ENCODE peak calls at places on chromosomes 16 and 17, in five cellular contexts. K, N, L, V and S are unnamed samples.

GRCh38 chr16:12260647-12261262 is 284.2 kb downstream of the SNX29 start:
- DNase-seq in N (no peak), K (peak), L (no peak), V (no peak), S (peak)

GRCh38 chr17:55451758-55452468 is 30.3 kb upstream of the MMD start:
- DNase-seq in V (no peak), N (no peak), K (peak), L (no peak), S (peak)

GRCh38 chr16:31333686-31334649 is 21.0 kb upstream of the ITGAX start:
- DNase-seq in V (no peak), L (peak), N (no peak), K (no peak), S (no peak)

GRCh38 chr17:52096056-52096455 is 62.5 kb downstream of the CA10 start:
- DNase-seq in N (no peak), K (no peak), V (no peak), L (no peak), S (no peak)

GRCh38 chr16:57889522-57889921 is 81.4 kb downstream of the CNGB1 start:
- DNase-seq in V (no peak), L (no peak), N (no peak), K (no peak), S (no peak)

GRCh38 chr17:7042507-7043194 is 1.2 kb downstream of the SLC16A11 start:
- DNase-seq in K (no peak), L (no peak), N (no peak), V (no peak), S (no peak)

GRCh38 chr17:55783684-55784245 is 32.9 kb downstream of the PCTP start:
- DNase-seq in V (no peak), K (peak), L (no peak), N (peak), S (peak)

GRCh38 chr16:69417537-69418199 is 6.8 kb upstream of the CYB5B start:
- DNase-seq in K (no peak), V (no peak), N (no peak), L (no peak), S (peak)

GRCh38 chr17:59365383-59365981 is 34.0 kb downstream of the YPEL2 start:
- DNase-seq in L (peak), K (no peak), V (no peak), N (peak), S (no peak)

GRCh38 chr16:56514845-56515244 is 5.0 kb downstream of the BBS2 start:
- DNase-seq in N (no peak), V (no peak), K (peak), L (no peak), S (no peak)

GRCh38 chr17:46212634-46213435 is 19.6 kb upstream of the KANSL1 start:
- DNase-seq in N (peak), L (peak), V (peak), K (peak), S (peak)

GRCh38 chr17:33647976-33648375 is 354.9 kb upstream of the ASIC2 start:
- DNase-seq in K (peak), V (no peak), L (peak), N (peak), S (no peak)

GRCh38 chr17:9080296-9080914 is 59.1 kb downstream of the NTN1 start:
- DNase-seq in K (no peak), L (no peak), N (no peak), V (no peak), S (no peak)

GRCh38 chr17:83175551-83176271 is 96.3 kb downstream of the METRNL start:
- DNase-seq in L (peak), K (no peak), V (no peak), N (no peak), S (no peak)
- TF ChIP-seq CTCF in L (no peak), K (no peak), V (no peak), N (no peak), S (no peak)

GRCh38 chr16:84982434-84982833 is 28.9 kb downstream of the ZDHHC7 start:
- DNase-seq in V (no peak), N (no peak), K (no peak), L (no peak), S (no peak)

GRCh38 chr16:84986102-84986501 is 25.2 kb downstream of the ZDHHC7 start:
- DNase-seq in N (no peak), V (no peak), L (no peak), K (no peak), S (no peak)

GRCh38 chr16:84986879-84987278 is 24.5 kb downstream of the ZDHHC7 start:
- DNase-seq in L (no peak), N (no peak), K (no peak), V (no peak), S (no peak)

GRCh38 chr16:84983308-84983707 is 28.0 kb downstream of the ZDHHC7 start:
- DNase-seq in V (no peak), K (no peak), N (no peak), L (no peak), S (no peak)

GRCh38 chr16:84985079-84986065 is 26.0 kb downstream of the ZDHHC7 start:
- DNase-seq in L (no peak), V (no peak), K (peak), N (peak), S (peak)
- H3K4me3 ChIP-seq in L (no peak), V (no peak), K (no peak), N (no peak), S (no peak)

DNA sequence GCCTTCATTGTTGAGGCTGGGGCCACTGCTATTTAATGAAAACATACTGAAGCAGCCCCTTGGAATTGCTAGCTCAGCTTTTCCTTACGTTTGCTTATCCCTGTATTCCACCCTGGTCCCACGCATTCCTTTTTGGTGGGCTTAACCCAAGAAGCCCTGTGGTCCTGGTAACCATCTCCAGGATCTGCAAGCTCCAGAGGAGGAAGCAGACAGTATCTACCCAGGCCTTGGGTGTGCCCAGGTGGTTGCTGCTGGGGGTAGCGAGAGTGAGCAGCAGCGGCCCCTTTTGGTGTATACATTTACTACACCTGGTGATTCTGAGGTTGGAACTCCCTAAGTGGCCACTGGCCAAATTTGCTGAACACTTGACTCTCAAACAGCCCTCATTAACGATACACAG is 97.7 kb downstream of the CBLN1 start:
- DNase-seq in V (no peak), N (no peak), K (peak), L (peak), S (no peak)
- TF ChIP-seq CTCF in V (peak), N (no peak), K (peak), L (peak), S (peak)

DNA sequence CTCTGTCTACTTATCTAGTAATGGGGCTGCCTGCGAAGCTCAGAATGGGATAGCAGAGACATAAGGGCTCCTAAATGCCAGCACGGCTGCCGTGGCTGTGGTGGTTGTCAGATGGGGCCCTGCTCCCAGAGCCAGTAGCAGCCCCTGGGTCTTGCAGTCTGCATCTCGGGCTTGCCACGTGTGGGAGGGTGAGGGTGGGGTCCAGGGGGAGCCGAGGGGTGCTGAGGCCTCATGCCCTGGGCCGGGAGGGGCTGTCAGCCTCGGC is 88.8 kb upstream of the GSE1 start:
- DNase-seq in K (no peak), L (no peak), N (no peak), V (no peak), S (no peak)
- H3K4me3 ChIP-seq in K (no peak), L (no peak), N (no peak), V (no peak), S (no peak)

GRCh38 chr17:66956941-66957340 is 7.6 kb upstream of the CACNG4 start:
- DNase-seq in K (no peak), N (no peak), V (no peak), L (no peak), S (no peak)

GRCh38 chr17:66960623-66961022 is 3.9 kb upstream of the CACNG4 start:
- DNase-seq in V (no peak), N (no peak), L (no peak), K (no peak), S (no peak)

GRCh38 chr17:66957951-66958579 is 6.4 kb upstream of the CACNG4 start:
- DNase-seq in L (no peak), V (no peak), K (no peak), N (no peak), S (peak)

GRCh38 chr17:66957343-66957742 is 7.2 kb upstream of the CACNG4 start:
- DNase-seq in L (no peak), V (no peak), K (no peak), N (no peak), S (no peak)

DNA sequence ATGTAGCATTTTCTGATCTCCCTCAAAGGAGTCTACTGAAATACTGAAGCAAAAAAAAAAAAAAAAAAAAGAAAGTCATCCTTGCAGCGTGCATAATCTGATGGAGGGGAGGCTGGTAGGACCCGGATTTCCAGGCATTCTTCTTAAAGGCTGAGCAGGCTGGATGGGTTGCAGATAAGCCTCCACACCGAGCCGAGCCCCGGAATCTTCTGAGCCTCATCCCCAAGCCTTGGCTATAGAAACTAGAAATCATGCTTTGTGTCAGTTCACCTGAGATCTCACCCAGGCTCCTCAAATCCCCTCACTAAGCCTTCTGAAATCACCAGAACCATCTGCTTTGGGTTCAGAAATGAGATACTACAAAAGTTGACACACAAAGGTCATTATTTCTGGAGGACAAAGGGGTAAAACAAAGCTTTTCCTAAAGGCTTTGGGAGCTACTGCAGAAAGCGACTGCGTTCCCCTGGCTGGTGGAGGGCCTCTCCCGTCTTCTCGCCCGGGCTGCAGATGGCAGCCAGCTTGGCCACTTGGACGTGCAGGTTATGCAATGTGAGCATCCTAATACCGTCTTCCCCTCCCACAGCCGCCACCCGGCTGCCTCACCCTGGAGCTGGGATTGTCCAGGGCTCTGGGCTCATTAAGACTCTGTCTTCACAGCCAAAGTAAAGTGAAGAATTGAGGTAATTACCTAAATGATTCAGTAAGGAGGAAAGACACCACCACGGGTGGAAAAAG is 4.7 kb upstream of the CACNG4 start:
- DNase-seq in K (no peak), N (no peak), L (no peak), V (no peak), S (no peak)
- TF ChIP-seq CTCF in K (no peak), N (no peak), L (no peak), V (no peak), S (no peak)

GRCh38 chr17:2751482-2751881 is 2.0 kb upstream of the CCDC92B start:
- DNase-seq in N (no peak), K (no peak), L (no peak), V (no peak), S (no peak)

GRCh38 chr17:2750721-2751120 is 1.3 kb upstream of the CCDC92B start:
- DNase-seq in V (no peak), K (no peak), L (no peak), N (no peak), S (no peak)

GRCh38 chr17:2749784-2750181 is 331 bp upstream of the CCDC92B start:
- DNase-seq in K (peak), V (peak), L (peak), N (peak), S (peak)

GRCh38 chr17:2745317-2746037 is 4.0 kb downstream of the CCDC92B start:
- DNase-seq in K (no peak), L (no peak), N (no peak), V (no peak), S (no peak)

GRCh38 chr17:2749058-2749783 is at the start of gene CCDC92B:
- DNase-seq in N (no peak), V (no peak), L (no peak), K (no peak), S (no peak)
- H3K4me3 ChIP-seq in N (no peak), V (no peak), L (no peak), K (no peak), S (no peak)

DNA sequence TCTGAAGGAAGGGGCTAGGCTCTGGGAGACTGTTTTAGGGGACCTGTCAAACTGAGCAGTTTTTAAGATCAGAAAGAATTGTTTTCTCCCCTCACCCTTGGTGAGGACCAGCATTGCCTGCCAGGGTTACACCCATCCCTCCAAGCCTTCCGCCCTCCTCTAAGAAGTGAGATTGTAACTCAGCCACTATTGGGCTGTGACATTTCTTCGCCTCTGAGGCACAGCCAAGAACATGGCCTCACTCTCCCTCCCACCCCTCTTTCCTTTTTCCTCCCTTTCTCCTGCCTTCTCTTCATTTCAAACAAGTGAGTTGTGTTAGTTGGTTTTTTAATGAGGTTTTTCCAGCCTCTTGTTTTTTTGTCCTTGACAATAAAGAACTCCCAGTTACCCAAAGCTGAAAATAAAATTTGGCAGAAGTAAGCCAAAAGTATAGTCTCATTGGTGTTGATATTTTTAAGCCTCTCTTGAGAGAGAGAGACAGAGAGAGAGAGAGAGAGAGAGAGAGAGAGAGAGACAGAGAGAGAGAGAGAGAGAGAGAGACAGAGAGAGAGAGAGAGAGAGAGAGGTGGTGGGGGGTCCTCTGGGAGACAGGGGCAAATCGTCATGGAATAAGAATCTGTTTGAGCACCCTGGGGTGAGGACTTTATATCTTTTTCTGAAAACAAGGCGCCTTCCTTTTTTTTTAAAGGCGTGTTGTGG is 77.2 kb upstream of the TBX2 start:
- DNase-seq in L (no peak), K (no peak), N (no peak), V (no peak), S (no peak)
- TF ChIP-seq CTCF in L (no peak), K (no peak), N (no peak), V (no peak), S (no peak)

GRCh38 chr16:1342526-1343427 is 8.9 kb downstream of the TSR3 start:
- DNase-seq in L (peak), K (peak), N (peak), V (peak), S (peak)
- H3K4me3 ChIP-seq in L (peak), K (no peak), N (no peak), V (no peak), S (no peak)

GRCh38 chr17:210402-210801 is 29.0 kb upstream of the DOC2B start:
- DNase-seq in L (no peak), N (no peak), V (no peak), K (no peak), S (no peak)

GRCh38 chr17:218711-219110 is 37.3 kb upstream of the DOC2B start:
- DNase-seq in L (no peak), K (no peak), N (no peak), V (no peak), S (no peak)

GRCh38 chr17:213286-214105 is 32.0 kb upstream of the DOC2B start:
- DNase-seq in N (no peak), L (no peak), K (no peak), V (no peak), S (no peak)

GRCh38 chr17:216625-217024 is 35.2 kb upstream of the DOC2B start:
- DNase-seq in K (no peak), L (no peak), N (no peak), V (no peak), S (no peak)

GRCh38 chr17:214881-215331 is 33.5 kb upstream of the DOC2B start:
- DNase-seq in V (no peak), K (no peak), L (no peak), N (no peak), S (no peak)
- TF ChIP-seq CTCF in V (no peak), K (no peak), L (no peak), N (no peak), S (no peak)

GRCh38 chr16:52499061-52499460 is 47.9 kb downstream of the TOX3 start:
- DNase-seq in N (no peak), L (no peak), K (no peak), V (no peak), S (no peak)
- H3K4me3 ChIP-seq in N (no peak), L (no peak), K (no peak), V (no peak), S (no peak)